ENCODE peak calls at places on chromosomes 2 and 18, in five cellular contexts. One of them, this sample, is unnamed.

GRCh38 chr2:168244318-168244717 is 3.1 kb downstream of the STK39 start:
- DNase-seq in stomach: peak
- DNase-seq in tibial nerve: no peak
- DNase-seq in SJSA1: no peak
- DNase-seq in HCT116: no peak
- DNase-seq in this sample: no peak

GRCh38 chr2:34787341-34787740 is 1188.2 kb upstream of the FAM98A start:
- DNase-seq in HCT116: no peak
- DNase-seq in tibial nerve: no peak
- DNase-seq in SJSA1: no peak
- DNase-seq in stomach: no peak
- DNase-seq in this sample: no peak

GRCh38 chr2:211473116-211473515 is 916.7 kb downstream of the CPS1 start:
- DNase-seq in HCT116: no peak
- DNase-seq in stomach: no peak
- DNase-seq in tibial nerve: no peak
- DNase-seq in SJSA1: no peak
- DNase-seq in this sample: no peak

GRCh38 chr18:54717673-54718435 is 110.4 kb upstream of the RAB27B start:
- DNase-seq in HCT116: no peak
- DNase-seq in tibial nerve: no peak
- DNase-seq in SJSA1: no peak
- DNase-seq in stomach: peak
- DNase-seq in this sample: no peak

GRCh38 chr18:74556166-74556565 is 21.9 kb downstream of the CNDP1 start:
- DNase-seq in SJSA1: no peak
- DNase-seq in HCT116: no peak
- DNase-seq in tibial nerve: no peak
- DNase-seq in stomach: no peak
- DNase-seq in this sample: no peak

GRCh38 chr2:110716959-110717645 is 15.3 kb upstream of the ACOXL start:
- DNase-seq in tibial nerve: no peak
- DNase-seq in HCT116: no peak
- DNase-seq in stomach: no peak
- DNase-seq in SJSA1: no peak
- DNase-seq in this sample: no peak

GRCh38 chr2:20224191-20224715 is 677 bp downstream of the SDC1 start:
- DNase-seq in SJSA1: no peak
- DNase-seq in tibial nerve: no peak
- DNase-seq in HCT116: no peak
- DNase-seq in stomach: no peak
- DNase-seq in this sample: no peak

GRCh38 chr2:111155610-111156009 is 34.9 kb downstream of the BCL2L11 start:
- DNase-seq in SJSA1: no peak
- DNase-seq in HCT116: no peak
- DNase-seq in stomach: no peak
- DNase-seq in tibial nerve: no peak
- DNase-seq in this sample: no peak

GRCh38 chr2:28662468-28663095 is 89.0 kb upstream of the PPP1CB start:
- DNase-seq in stomach: peak
- DNase-seq in tibial nerve: no peak
- DNase-seq in HCT116: no peak
- DNase-seq in SJSA1: no peak
- DNase-seq in this sample: no peak

GRCh38 chr2:216534809-216535208 is 36.2 kb downstream of the RPL37A start:
- DNase-seq in SJSA1: no peak
- DNase-seq in stomach: no peak
- DNase-seq in HCT116: no peak
- DNase-seq in tibial nerve: no peak
- DNase-seq in this sample: no peak

GRCh38 chr2:128298846-128299507 is 19.7 kb downstream of the HS6ST1 start:
- DNase-seq in HCT116: no peak
- DNase-seq in tibial nerve: no peak
- DNase-seq in stomach: no peak
- DNase-seq in SJSA1: no peak
- DNase-seq in this sample: no peak

GRCh38 chr2:109351164-109351756 is 222.3 kb downstream of the SH3RF3 start:
- DNase-seq in stomach: peak
- DNase-seq in SJSA1: peak
- DNase-seq in HCT116: no peak
- DNase-seq in tibial nerve: no peak
- DNase-seq in this sample: peak

GRCh38 chr2:215685218-215685962 is 249.5 kb upstream of the FN1 start:
- DNase-seq in SJSA1: no peak
- DNase-seq in HCT116: no peak
- DNase-seq in tibial nerve: no peak
- DNase-seq in stomach: no peak
- DNase-seq in this sample: no peak

GRCh38 chr18:32907656-32908441 is 135.0 kb upstream of the KLHL14 start:
- DNase-seq in tibial nerve: no peak
- DNase-seq in SJSA1: no peak
- DNase-seq in HCT116: no peak
- DNase-seq in stomach: no peak
- DNase-seq in this sample: no peak

GRCh38 chr2:144509001-144509545 is 10.8 kb downstream of the ZEB2 start:
- DNase-seq in SJSA1: no peak
- DNase-seq in tibial nerve: no peak
- DNase-seq in stomach: no peak
- DNase-seq in HCT116: no peak
- DNase-seq in this sample: no peak

DNA sequence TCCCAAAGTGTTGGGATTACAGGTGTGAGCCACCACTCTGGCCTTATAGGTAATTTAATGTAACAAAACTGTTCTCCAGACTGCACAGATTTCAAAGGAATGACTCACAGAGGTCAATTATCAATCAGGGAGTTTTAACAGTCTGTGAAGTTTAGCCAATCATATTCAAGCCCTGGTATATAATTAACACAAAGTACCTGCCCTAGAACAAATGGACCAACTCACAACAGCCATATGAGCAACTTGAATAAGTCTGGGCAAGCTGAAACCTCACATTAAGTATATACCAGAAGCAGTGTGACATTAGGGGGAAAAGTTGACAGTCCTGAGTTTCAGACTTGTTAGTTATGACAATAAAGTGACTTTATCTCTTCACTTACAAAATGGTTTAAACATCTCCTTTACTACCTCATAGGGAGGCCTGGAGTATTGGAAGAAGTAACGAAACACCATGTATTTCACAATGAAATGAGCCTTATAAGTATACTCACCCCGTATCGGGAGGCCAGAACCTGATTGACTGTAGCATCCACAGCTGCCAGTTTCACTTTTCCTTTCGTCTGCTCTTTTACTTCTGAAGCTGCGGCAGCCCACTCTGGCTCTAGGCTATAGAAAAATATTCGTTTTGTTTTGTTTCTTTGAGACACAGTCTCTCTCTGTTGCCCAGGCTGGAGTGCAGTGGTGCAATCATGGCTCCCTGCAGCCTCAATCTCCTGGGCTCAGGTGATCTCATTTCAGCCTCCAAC is 22.2 kb downstream of the PDIA6 start:
- DNase-seq in tibial nerve: no peak
- DNase-seq in HCT116: no peak
- DNase-seq in SJSA1: no peak
- DNase-seq in stomach: no peak
- DNase-seq in this sample: no peak
- H3K27ac ChIP-seq in tibial nerve: no peak
- H3K27ac ChIP-seq in HCT116: no peak
- H3K27ac ChIP-seq in SJSA1: no peak
- H3K27ac ChIP-seq in stomach: no peak
- H3K27ac ChIP-seq in this sample: no peak

GRCh38 chr2:36394804-36395203 is 39.2 kb downstream of the CRIM1 start:
- DNase-seq in stomach: no peak
- DNase-seq in SJSA1: no peak
- DNase-seq in HCT116: no peak
- DNase-seq in tibial nerve: no peak
- DNase-seq in this sample: no peak

GRCh38 chr2:36389081-36389480 is 33.5 kb downstream of the CRIM1 start:
- DNase-seq in HCT116: no peak
- DNase-seq in stomach: no peak
- DNase-seq in tibial nerve: no peak
- DNase-seq in SJSA1: no peak
- DNase-seq in this sample: no peak

GRCh38 chr2:36393738-36394256 is 38.2 kb downstream of the CRIM1 start:
- DNase-seq in SJSA1: no peak
- DNase-seq in tibial nerve: no peak
- DNase-seq in stomach: no peak
- DNase-seq in HCT116: no peak
- DNase-seq in this sample: no peak

GRCh38 chr2:36395866-36396265 is 40.3 kb downstream of the CRIM1 start:
- DNase-seq in SJSA1: no peak
- DNase-seq in tibial nerve: no peak
- DNase-seq in stomach: no peak
- DNase-seq in HCT116: no peak
- DNase-seq in this sample: no peak

DNA sequence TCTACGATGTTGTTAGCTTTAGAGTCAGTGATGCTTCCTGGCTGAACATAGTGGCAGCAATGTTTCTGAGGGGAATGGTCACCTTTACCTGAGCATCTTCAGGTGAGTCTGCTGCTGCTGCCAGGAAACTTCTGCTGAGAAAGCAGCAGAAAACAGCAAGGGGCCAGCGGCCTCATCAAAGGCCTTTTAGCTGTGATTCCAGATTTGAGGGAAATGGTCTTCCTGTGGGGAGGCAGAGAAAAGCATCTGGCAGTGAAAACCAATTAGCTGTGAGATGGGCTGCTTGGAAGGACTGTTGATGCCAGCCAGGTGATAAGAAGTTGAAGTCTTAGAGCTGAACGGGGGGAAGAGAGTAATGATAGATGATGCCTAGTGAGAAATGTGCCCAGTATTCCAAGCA is 37.3 kb downstream of the CRIM1 start:
- DNase-seq in SJSA1: no peak
- DNase-seq in stomach: no peak
- DNase-seq in HCT116: no peak
- DNase-seq in tibial nerve: no peak
- DNase-seq in this sample: no peak
- H3K27ac ChIP-seq in SJSA1: no peak
- H3K27ac ChIP-seq in stomach: no peak
- H3K27ac ChIP-seq in HCT116: no peak
- H3K27ac ChIP-seq in tibial nerve: no peak
- H3K27ac ChIP-seq in this sample: no peak

GRCh38 chr2:40243581-40243980 is 208.3 kb downstream of the SLC8A1 start:
- DNase-seq in HCT116: no peak
- DNase-seq in tibial nerve: no peak
- DNase-seq in SJSA1: peak
- DNase-seq in stomach: no peak
- DNase-seq in this sample: no peak
- H3K27ac ChIP-seq in HCT116: no peak
- H3K27ac ChIP-seq in tibial nerve: no peak
- H3K27ac ChIP-seq in SJSA1: peak
- H3K27ac ChIP-seq in stomach: no peak
- H3K27ac ChIP-seq in this sample: peak

DNA sequence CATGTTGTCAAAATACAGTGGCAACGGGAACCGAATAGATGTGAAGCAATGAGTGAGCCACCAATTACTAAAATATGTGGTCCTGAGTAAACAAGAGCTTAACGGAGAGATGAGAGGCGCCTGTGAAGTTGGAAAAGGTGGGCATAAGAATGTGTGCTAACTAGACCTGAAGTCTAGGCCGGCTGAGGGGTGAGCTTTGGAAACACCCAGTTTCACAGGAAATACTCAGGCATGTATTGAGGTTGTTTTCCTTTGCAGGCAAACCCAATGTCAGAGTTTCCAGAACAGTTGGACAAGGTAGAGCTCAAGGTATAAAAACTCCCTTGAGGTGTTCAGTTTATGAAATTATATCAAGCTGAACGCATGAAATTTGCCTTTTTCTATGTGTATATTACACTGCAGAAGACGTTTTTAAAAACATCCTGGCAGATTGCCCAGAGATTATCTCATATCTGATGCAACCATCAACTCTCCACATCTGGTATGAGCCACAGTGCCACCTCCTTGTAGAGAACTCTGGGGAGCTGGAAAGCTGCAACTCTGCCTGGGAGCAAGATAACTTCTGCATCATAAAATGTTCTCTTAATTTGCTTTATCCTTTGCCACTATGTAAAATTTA is 3.9 kb upstream of the WDSUB1 start:
- DNase-seq in SJSA1: no peak
- DNase-seq in HCT116: peak
- DNase-seq in stomach: no peak
- DNase-seq in tibial nerve: no peak
- DNase-seq in this sample: no peak
- H3K27ac ChIP-seq in SJSA1: peak
- H3K27ac ChIP-seq in HCT116: no peak
- H3K27ac ChIP-seq in stomach: no peak
- H3K27ac ChIP-seq in tibial nerve: no peak
- H3K27ac ChIP-seq in this sample: no peak

DNA sequence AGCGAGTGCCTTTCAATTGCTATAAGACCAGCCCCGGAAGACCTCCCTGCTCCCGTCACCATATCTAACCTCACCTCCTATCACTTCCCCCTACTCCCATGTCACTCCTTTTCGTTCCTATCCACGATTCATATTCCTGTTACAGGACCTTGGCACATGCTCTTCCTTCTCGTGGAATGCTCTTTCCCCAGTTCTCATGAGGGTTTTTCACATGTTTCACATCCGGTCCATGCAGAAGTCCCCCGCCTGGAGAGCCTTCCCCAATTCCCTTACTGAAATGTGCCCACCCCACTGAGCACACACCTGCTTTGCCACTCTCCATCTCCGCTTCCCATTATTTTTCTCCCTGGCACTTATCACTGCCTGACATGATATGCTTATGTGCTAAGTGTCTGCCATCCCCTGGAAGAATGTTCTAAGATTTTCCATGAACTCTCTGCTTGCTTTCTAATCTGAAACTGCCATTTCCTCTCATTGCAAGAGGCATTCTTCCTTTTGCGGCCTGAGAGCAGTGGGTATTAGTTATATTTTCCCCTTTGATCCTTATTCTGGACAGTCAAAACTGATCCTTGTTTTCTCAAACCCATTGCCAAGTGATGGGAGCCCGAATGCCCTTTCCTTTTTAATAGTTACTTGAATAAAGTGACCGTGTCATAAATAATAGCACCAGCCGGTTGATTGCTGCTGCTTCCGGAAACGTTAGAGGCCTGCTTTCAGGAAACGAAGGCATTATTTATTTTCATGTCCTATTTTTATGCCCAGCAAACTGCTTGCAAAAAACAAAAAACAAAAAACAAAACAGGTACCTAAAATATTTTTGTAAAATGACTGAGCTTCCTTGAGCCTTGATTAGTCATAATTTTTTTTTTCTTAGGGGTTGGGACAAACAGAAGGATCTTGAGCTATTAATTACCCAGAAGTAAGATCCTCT is 127.9 kb downstream of the ZNF532 start:
- DNase-seq in tibial nerve: no peak
- DNase-seq in stomach: no peak
- DNase-seq in SJSA1: no peak
- DNase-seq in HCT116: no peak
- DNase-seq in this sample: no peak
- H3K27ac ChIP-seq in tibial nerve: peak
- H3K27ac ChIP-seq in stomach: no peak
- H3K27ac ChIP-seq in SJSA1: peak
- H3K27ac ChIP-seq in HCT116: peak
- H3K27ac ChIP-seq in this sample: peak

GRCh38 chr2:190357596-190357995 is 14.2 kb downstream of the INPP1 start:
- DNase-seq in SJSA1: no peak
- DNase-seq in HCT116: no peak
- DNase-seq in tibial nerve: no peak
- DNase-seq in stomach: no peak
- DNase-seq in this sample: no peak
- H3K27ac ChIP-seq in SJSA1: no peak
- H3K27ac ChIP-seq in HCT116: no peak
- H3K27ac ChIP-seq in tibial nerve: no peak
- H3K27ac ChIP-seq in stomach: no peak
- H3K27ac ChIP-seq in this sample: no peak